ENCODE peak calls at places on chromosomes 6 and 20, in six cellular contexts. Y is GM12878, J is K562, C is HepG2, V is H1, Z is GM12891. H is an unnamed sample.

GRCh38 chr20:41030536-41031242 is 2.1 kb downstream of the TOP1 start:
- DNase-seq in Y (no peak), J (no peak), C (peak; percentile 24), V (no peak), Z (no peak), H (no peak)

GRCh38 chr6:33313105-33313708 is 671 bp downstream of the TAPBP start:
- DNase-seq in Y (no peak), J (peak; percentile 59), C (no peak), V (peak; percentile 76), Z (no peak), H (peak; percentile 38)

GRCh38 chr20:1281279-1282057 is 15.4 kb downstream of the SNPH start:
- DNase-seq in Y (no peak), J (no peak), C (no peak), V (peak; percentile 20), Z (no peak), H (no peak)

GRCh38 chr20:20410678-20411077 is 42.8 kb downstream of the INSM1 start:
- DNase-seq in Y (no peak), J (no peak), C (no peak), V (no peak), Z (no peak), H (no peak)

GRCh38 chr20:56989516-56989915 is 276.9 kb downstream of the BMP7 start:
- DNase-seq in Y (no peak), J (no peak), C (no peak), V (no peak), Z (no peak), H (no peak)

GRCh38 chr20:5001174-5002076 is at the start of gene SLC23A2:
- DNase-seq in Y (no peak), J (peak; percentile 81), C (no peak), V (peak; percentile 75), Z (peak; percentile 68), H (peak; percentile 68)

GRCh38 chr20:60009826-60010616 is 51.8 kb downstream of the CDH26 start:
- DNase-seq in Y (no peak), J (no peak), C (no peak), V (no peak), Z (no peak), H (no peak)

GRCh38 chr20:64101731-64102621 is 5.4 kb downstream of the NPBWR2 start:
- DNase-seq in Y (no peak), J (peak; percentile 95), C (no peak), V (peak; percentile 94), Z (peak; percentile 90), H (peak; percentile 89)

GRCh38 chr20:5642155-5642981 is 107.8 kb upstream of the SHLD1 start:
- DNase-seq in Y (no peak), J (no peak), C (no peak), V (no peak), Z (no peak), H (no peak)

GRCh38 chr6:14286634-14287428 is 169.3 kb downstream of the CD83 start:
- DNase-seq in Y (no peak), J (no peak), C (no peak), V (no peak), Z (no peak), H (no peak)

GRCh38 chr6:12355354-12355753 is 65.2 kb downstream of the EDN1 start:
- DNase-seq in Y (no peak), J (no peak), C (no peak), V (no peak), Z (no peak), H (no peak)

GRCh38 chr20:33532753-33533459 is 43.0 kb downstream of the CBFA2T2 start:
- DNase-seq in Y (no peak), J (no peak), C (no peak), V (no peak), Z (no peak), H (no peak)

GRCh38 chr6:87026961-87027360 is 67.9 kb downstream of the CGA start:
- DNase-seq in Y (no peak), J (no peak), C (no peak), V (no peak), Z (no peak), H (no peak)

GRCh38 chr6:41683460-41684310 is 45.4 kb downstream of the MDFI start:
- DNase-seq in Y (no peak), J (peak; percentile 94), C (peak; percentile 57), V (peak; percentile 91), Z (peak; percentile 98), H (peak; percentile 96)

GRCh38 chr6:139422105-139423036 is 47.9 kb upstream of the CITED2 start:
- DNase-seq in Y (no peak), J (no peak), C (no peak), V (no peak), Z (no peak), H (no peak)

GRCh38 chr6:11317885-11318771 is 85.7 kb upstream of the NEDD9 start:
- DNase-seq in Y (no peak), J (no peak), C (peak; percentile 82), V (no peak), Z (no peak), H (no peak)

GRCh38 chr6:15413558-15414257 is 167.8 kb downstream of the JARID2 start:
- DNase-seq in Y (no peak), J (no peak), C (no peak), V (no peak), Z (no peak), H (no peak)

GRCh38 chr6:121912905-121913304 is 477.5 kb downstream of the GJA1 start:
- DNase-seq in Y (no peak), J (no peak), C (no peak), V (no peak), Z (no peak), H (no peak)

GRCh38 chr20:58224974-58225373 is 3.5 kb downstream of the ANKRD60 start:
- DNase-seq in Y (no peak), J (no peak), C (no peak), V (no peak), Z (no peak), H (no peak)

GRCh38 chr6:87276624-87277023 is 45.8 kb upstream of the SMIM8 start:
- DNase-seq in Y (no peak), J (no peak), C (no peak), V (no peak), Z (no peak), H (no peak)

GRCh38 chr6:90859056-90859455 is 272.2 kb upstream of the MAP3K7 start:
- DNase-seq in Y (no peak), J (no peak), C (no peak), V (no peak), Z (no peak), H (no peak)

DNA sequence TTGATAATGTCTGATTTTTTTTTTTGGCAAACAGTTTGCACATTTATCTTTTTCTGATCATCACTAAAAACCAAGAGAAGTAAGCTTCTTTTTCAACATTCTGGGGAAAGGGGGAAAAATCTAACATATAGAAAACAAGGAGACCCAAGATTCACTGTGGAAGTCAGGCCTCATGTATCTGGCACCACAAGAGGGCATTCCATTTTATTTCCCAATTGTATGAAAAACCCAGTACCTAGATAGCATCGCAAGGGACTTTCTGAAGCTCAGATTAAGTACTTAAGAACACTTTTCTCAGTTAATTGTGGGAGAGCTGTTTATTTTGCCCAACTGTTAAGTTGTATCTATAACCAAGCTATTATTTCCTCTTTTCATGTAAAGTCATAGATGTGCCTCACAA is 152.9 kb downstream of the KLHL32 start:
- DNase-seq in Y (no peak), J (no peak), C (no peak), V (no peak), Z (no peak), H (no peak)
- TF ChIP-seq POLR2A in Y (no peak), J (no peak), C (no peak), V (no peak), Z (no peak), H (no peak)

GRCh38 chr20:37403107-37404033 is 57.4 kb downstream of the SRC start:
- DNase-seq in Y (no peak), J (no peak), C (no peak), V (no peak), Z (no peak), H (no peak)
- TF ChIP-seq POLR2AphosphoS5 in Y (no peak), J (no peak), C (no peak), V (no peak), Z (no peak), H (no peak)

GRCh38 chr6:170512249-170512648 is 40.9 kb downstream of the PSMB1 start:
- DNase-seq in Y (no peak), J (no peak), C (no peak), V (no peak), Z (no peak), H (no peak)

GRCh38 chr6:170514908-170515307 is 38.2 kb downstream of the PSMB1 start:
- DNase-seq in Y (no peak), J (no peak), C (no peak), V (no peak), Z (no peak), H (no peak)

GRCh38 chr6:170522565-170523183 is 30.4 kb downstream of the PSMB1 start:
- DNase-seq in Y (no peak), J (no peak), C (no peak), V (no peak), Z (no peak), H (no peak)

GRCh38 chr6:170516783-170517616 is 36.1 kb downstream of the PSMB1 start:
- DNase-seq in Y (no peak), J (no peak), C (peak; percentile 74), V (no peak), Z (peak; percentile 17), H (no peak)
- TF ChIP-seq TAF1 in Y (no peak), J (no peak), C (no peak), V (no peak), Z (no peak), H (no peak)

GRCh38 chr6:127266892-127267741 is 453 bp downstream of the RNF146 start:
- DNase-seq in Y (no peak), J (peak; percentile 65), C (no peak), V (peak; percentile 84), Z (peak; percentile 66), H (peak; percentile 52)
- TF ChIP-seq POLR2A in Y (peak; percentile 91), J (peak; percentile 90), C (peak; percentile 92), V (peak; percentile 81), Z (peak; percentile 84), H (peak; percentile 85)

GRCh38 chr6:144093658-144094057 is 1.7 kb downstream of the SF3B5 start:
- DNase-seq in Y (no peak), J (no peak), C (no peak), V (no peak), Z (no peak), H (no peak)
- TF ChIP-seq POLR2AphosphoS5 in Y (no peak), J (no peak), C (no peak), V (no peak), Z (no peak), H (no peak)